ENCODE peak calls at places on chromosomes 6 and 20, in nine cellular contexts. H, W, X, P, V, E, J, C and G are unnamed samples.

GRCh38 chr6:137056121-137056880 is 11.5 kb upstream of the IL20RA start:
- DNase-seq in H (no peak), W (peak; percentile 62), C (no peak), V (no peak), P (peak; percentile 88), J (peak; percentile 17), X (peak; percentile 56), E (no peak), G (no peak)

GRCh38 chr20:59751075-59751711 is 146.9 kb downstream of the PHACTR3 start:
- DNase-seq in H (peak; percentile 20), V (peak; percentile 80), P (peak; percentile 73), E (peak; percentile 78), X (no peak), C (peak; percentile 92), W (peak; percentile 27), J (peak; percentile 84), G (peak; percentile 87)

GRCh38 chr6:37856285-37856684 is 36.8 kb downstream of the ZFAND3 start:
- DNase-seq in W (no peak), X (no peak), C (no peak), P (no peak), J (no peak), H (no peak), E (no peak), V (no peak), G (no peak)

GRCh38 chr6:149950423-149950822 is 8.6 kb downstream of the ULBP2 start:
- DNase-seq in W (no peak), C (no peak), J (no peak), E (no peak), X (no peak), P (no peak), H (no peak), V (no peak), G (no peak)

GRCh38 chr6:149545258-149545753 is 537 bp downstream of the PPIL4 start:
- DNase-seq in V (peak; percentile 10), P (peak; percentile 28), E (peak; percentile 77), J (peak; percentile 83), W (no peak), H (peak; percentile 70), C (peak; percentile 43), X (peak; percentile 40), G (peak; percentile 89)

GRCh38 chr6:125843593-125843992 is 52.8 kb downstream of the NCOA7 start:
- DNase-seq in P (no peak), C (no peak), X (no peak), H (peak; percentile 14), J (peak; percentile 67), V (no peak), E (no peak), W (no peak), G (no peak)

GRCh38 chr6:11999245-11999644 is 12.9 kb upstream of the HIVEP1 start:
- DNase-seq in W (no peak), P (no peak), C (no peak), E (no peak), X (no peak), V (no peak), J (no peak), H (no peak), G (peak; percentile 60)

GRCh38 chr20:11895832-11896484 is 21.7 kb upstream of the BTBD3 start:
- DNase-seq in W (no peak), P (no peak), H (no peak), C (no peak), J (no peak), X (no peak), V (no peak), E (no peak), G (no peak)

GRCh38 chr6:21586760-21587181 is 6.8 kb upstream of the SOX4 start:
- DNase-seq in P (no peak), C (no peak), W (no peak), V (no peak), X (no peak), E (no peak), H (no peak), J (no peak), G (no peak)

GRCh38 chr6:95991906-95992305 is 23.9 kb upstream of the FUT9 start:
- DNase-seq in W (no peak), V (no peak), X (no peak), C (no peak), P (no peak), J (no peak), E (no peak), H (no peak), G (no peak)

GRCh38 chr6:147434508-147434907 is 74.0 kb upstream of the SAMD5 start:
- DNase-seq in V (no peak), H (no peak), X (no peak), P (no peak), W (no peak), E (peak; percentile 15), C (no peak), J (no peak), G (peak; percentile 2)

GRCh38 chr6:89581669-89582068 is 56.9 kb downstream of the LYRM2 start:
- DNase-seq in X (no peak), J (no peak), P (no peak), H (no peak), C (no peak), V (no peak), W (no peak), E (no peak), G (no peak)

GRCh38 chr20:54172856-54173652 is 732 bp downstream of the CYP24A1 start:
- DNase-seq in J (no peak), H (no peak), W (no peak), X (no peak), E (no peak), C (peak; percentile 56), V (no peak), P (no peak), G (peak; percentile 33)

GRCh38 chr6:37696220-37696840 is 1.4 kb downstream of the MDGA1 start:
- DNase-seq in H (no peak), V (no peak), P (peak; percentile 41), J (no peak), E (peak; percentile 32), X (no peak), W (no peak), C (peak; percentile 66), G (peak; percentile 79)

GRCh38 chr6:155186052-155186658 is 77.7 kb upstream of the CLDN20 start:
- DNase-seq in J (no peak), P (peak; percentile 28), W (no peak), V (no peak), E (no peak), X (no peak), C (no peak), H (no peak), G (peak; percentile 49)

GRCh38 chr6:127347188-127347587 is 3.8 kb upstream of the ECHDC1 start:
- DNase-seq in J (no peak), P (peak; percentile 80), H (no peak), X (peak; percentile 100), E (no peak), V (no peak), C (no peak), W (no peak), G (peak; percentile 39)

GRCh38 chr6:146770965-146771735 is 172.4 kb downstream of the ADGB start:
- DNase-seq in J (no peak), E (no peak), W (no peak), X (no peak), P (no peak), H (peak; percentile 22), V (no peak), C (no peak), G (peak; percentile 26)

GRCh38 chr6:96499781-96500180 is 21.8 kb upstream of the UFL1 start:
- DNase-seq in P (no peak), V (peak; percentile 9), W (no peak), E (no peak), C (no peak), H (peak; percentile 64), X (no peak), J (no peak), G (no peak)

GRCh38 chr20:51321343-51322163 is 221.0 kb downstream of the NFATC2 start:
- DNase-seq in C (no peak), E (no peak), P (no peak), J (no peak), W (no peak), H (no peak), X (no peak), V (no peak), G (no peak)

GRCh38 chr6:44503471-44503870 is 116.0 kb downstream of the CDC5L start:
- DNase-seq in E (no peak), V (no peak), J (no peak), H (no peak), P (no peak), W (no peak), X (no peak), C (no peak), G (no peak)
- H3K9me2 ChIP-seq in E (no peaks in the 10 kb centered on the region), V (no peaks in the 10 kb centered on the region), J (no peaks in the 10 kb centered on the region), H (no peaks in the 10 kb centered on the region), P (peaks cover 4% of the 10 kb centered on the region), W (no peaks in the 10 kb centered on the region), X (no peaks in the 10 kb centered on the region), C (no peaks in the 10 kb centered on the region), G (no peaks in the 10 kb centered on the region)

GRCh38 chr20:34705383-34706021 is 1.4 kb downstream of the TP53INP2 start:
- DNase-seq in J (peak; percentile 72), C (no peak), X (peak; percentile 76), P (peak; percentile 56), W (no peak), E (peak; percentile 70), V (no peak), H (no peak), G (peak; percentile 78)

GRCh38 chr20:34706912-34707784 is 3.0 kb downstream of the TP53INP2 start:
- DNase-seq in W (no peak), J (no peak), H (no peak), P (no peak), C (no peak), V (no peak), X (no peak), E (no peak), G (no peak)

GRCh38 chr20:34704177-34705007 is at the start of gene TP53INP2:
- DNase-seq in X (peak; percentile 61), W (peak; percentile 74), E (peak; percentile 96), P (peak; percentile 63), H (peak; percentile 88), C (peak; percentile 96), J (peak; percentile 95), V (peak; percentile 91), G (peak; percentile 98)

GRCh38 chr20:34705008-34705382 is 851 bp downstream of the TP53INP2 start:
- DNase-seq in E (no peak), V (no peak), X (no peak), C (no peak), J (peak; percentile 65), P (no peak), H (peak; percentile 25), W (no peak), G (no peak)

GRCh38 chr20:34706022-34706875 is 2.1 kb downstream of the TP53INP2 start:
- DNase-seq in J (no peak), V (no peak), P (no peak), E (no peak), C (no peak), H (no peak), W (no peak), X (no peak), G (no peak)
- H3K9me2 ChIP-seq in J (no peaks in the 10 kb centered on the region), V (no peaks in the 10 kb centered on the region), P (no peaks in the 10 kb centered on the region), E (no peaks in the 10 kb centered on the region), C (no peaks in the 10 kb centered on the region), H (no peaks in the 10 kb centered on the region), W (no peaks in the 10 kb centered on the region), X (no peaks in the 10 kb centered on the region), G (no peaks in the 10 kb centered on the region)

GRCh38 chr20:57161478-57162194 is 104.8 kb downstream of the BMP7 start:
- DNase-seq in P (no peak), J (no peak), V (no peak), H (no peak), X (no peak), W (no peak), E (no peak), C (no peak), G (no peak)
- H3K9me2 ChIP-seq in P (no peaks in the 10 kb centered on the region), J (no peaks in the 10 kb centered on the region), V (no peaks in the 10 kb centered on the region), H (no peaks in the 10 kb centered on the region), X (no peaks in the 10 kb centered on the region), W (no peaks in the 10 kb centered on the region), E (no peaks in the 10 kb centered on the region), C (no peaks in the 10 kb centered on the region), G (no peaks in the 10 kb centered on the region)

GRCh38 chr20:56032251-56032650 is 26.9 kb upstream of the CBLN4 start:
- DNase-seq in H (peak; percentile 42), P (no peak), C (no peak), V (no peak), E (no peak), X (no peak), J (peak; percentile 42), W (peak; percentile 2), G (no peak)
- H3K9me2 ChIP-seq in H (no peaks in the 10 kb centered on the region), P (no peaks in the 10 kb centered on the region), C (no peaks in the 10 kb centered on the region), V (no peaks in the 10 kb centered on the region), E (no peaks in the 10 kb centered on the region), X (peaks cover 4% of the 10 kb centered on the region), J (no peaks in the 10 kb centered on the region), W (no peaks in the 10 kb centered on the region), G (no peaks in the 10 kb centered on the region)